ENCODE peak calls at places on chromosomes 1 and 21, in seven cellular contexts. One of them, this sample, is unnamed.

GRCh38 chr1:161702250-161702649 is 4.8 kb upstream of the FCRLA start:
- DNase-seq in activated CD8-positive, alpha-beta T cell treated with anti-CD3 and anti-CD28 coated beads for 36 hours: no peak
- DNase-seq in myocyte: no peak
- DNase-seq in amniotic stem cell: no peak
- DNase-seq in vagina: no peak
- DNase-seq in EH: no peak
- DNase-seq in HEK293T: no peak
- DNase-seq in this sample: no peak

GRCh38 chr21:15521644-15522001 is 208.2 kb upstream of the USP25 start:
- DNase-seq in activated CD8-positive, alpha-beta T cell treated with anti-CD3 and anti-CD28 coated beads for 36 hours: no peak
- DNase-seq in myocyte: no peak
- DNase-seq in amniotic stem cell: no peak
- DNase-seq in vagina: no peak
- DNase-seq in EH: no peak
- DNase-seq in HEK293T: no peak
- DNase-seq in this sample: no peak

GRCh38 chr1:45785583-45785982 is 17.8 kb upstream of the MAST2 start:
- DNase-seq in activated CD8-positive, alpha-beta T cell treated with anti-CD3 and anti-CD28 coated beads for 36 hours: peak
- DNase-seq in myocyte: no peak
- DNase-seq in amniotic stem cell: no peak
- DNase-seq in vagina: no peak
- DNase-seq in EH: no peak
- DNase-seq in HEK293T: no peak
- DNase-seq in this sample: no peak

GRCh38 chr1:162926906-162927305 is 65.9 kb upstream of the CCDC190 start:
- DNase-seq in activated CD8-positive, alpha-beta T cell treated with anti-CD3 and anti-CD28 coated beads for 36 hours: no peak
- DNase-seq in myocyte: no peak
- DNase-seq in amniotic stem cell: no peak
- DNase-seq in vagina: no peak
- DNase-seq in EH: no peak
- DNase-seq in HEK293T: no peak
- DNase-seq in this sample: no peak

GRCh38 chr1:182974792-182975191 is 21.8 kb upstream of the SHCBP1L start:
- DNase-seq in activated CD8-positive, alpha-beta T cell treated with anti-CD3 and anti-CD28 coated beads for 36 hours: no peak
- DNase-seq in myocyte: peak
- DNase-seq in amniotic stem cell: no peak
- DNase-seq in vagina: no peak
- DNase-seq in EH: peak
- DNase-seq in HEK293T: no peak
- DNase-seq in this sample: no peak

GRCh38 chr1:66542811-66543767 is 9.1 kb downstream of the SGIP1 start:
- DNase-seq in activated CD8-positive, alpha-beta T cell treated with anti-CD3 and anti-CD28 coated beads for 36 hours: no peak
- DNase-seq in myocyte: peak
- DNase-seq in amniotic stem cell: peak
- DNase-seq in vagina: no peak
- DNase-seq in EH: peak
- DNase-seq in HEK293T: peak
- DNase-seq in this sample: peak

GRCh38 chr1:168301664-168302320 is 21.1 kb downstream of the TBX19 start:
- DNase-seq in activated CD8-positive, alpha-beta T cell treated with anti-CD3 and anti-CD28 coated beads for 36 hours: no peak
- DNase-seq in myocyte: no peak
- DNase-seq in amniotic stem cell: peak
- DNase-seq in vagina: no peak
- DNase-seq in EH: peak
- DNase-seq in HEK293T: no peak
- DNase-seq in this sample: no peak

GRCh38 chr1:156627313-156627880 is 8.2 kb downstream of the HAPLN2 start:
- DNase-seq in activated CD8-positive, alpha-beta T cell treated with anti-CD3 and anti-CD28 coated beads for 36 hours: peak
- DNase-seq in myocyte: peak
- DNase-seq in amniotic stem cell: no peak
- DNase-seq in vagina: no peak
- DNase-seq in EH: peak
- DNase-seq in HEK293T: peak
- DNase-seq in this sample: no peak

GRCh38 chr1:94355485-94355980 is 62.7 kb upstream of the ABCD3 start:
- DNase-seq in activated CD8-positive, alpha-beta T cell treated with anti-CD3 and anti-CD28 coated beads for 36 hours: no peak
- DNase-seq in myocyte: no peak
- DNase-seq in amniotic stem cell: no peak
- DNase-seq in vagina: no peak
- DNase-seq in EH: no peak
- DNase-seq in HEK293T: no peak
- DNase-seq in this sample: no peak

GRCh38 chr1:203026666-203027663 is 674 bp downstream of the PPFIA4 start:
- DNase-seq in activated CD8-positive, alpha-beta T cell treated with anti-CD3 and anti-CD28 coated beads for 36 hours: no peak
- DNase-seq in myocyte: no peak
- DNase-seq in amniotic stem cell: no peak
- DNase-seq in vagina: peak
- DNase-seq in EH: no peak
- DNase-seq in HEK293T: peak
- DNase-seq in this sample: no peak

GRCh38 chr1:54227836-54228435 is 28.0 kb downstream of the MRPL37 start:
- DNase-seq in activated CD8-positive, alpha-beta T cell treated with anti-CD3 and anti-CD28 coated beads for 36 hours: no peak
- DNase-seq in myocyte: no peak
- DNase-seq in amniotic stem cell: no peak
- DNase-seq in vagina: no peak
- DNase-seq in EH: no peak
- DNase-seq in HEK293T: no peak
- DNase-seq in this sample: no peak

GRCh38 chr1:67429011-67429527 is 1.1 kb downstream of the SERBP1 start:
- DNase-seq in activated CD8-positive, alpha-beta T cell treated with anti-CD3 and anti-CD28 coated beads for 36 hours: peak
- DNase-seq in myocyte: peak
- DNase-seq in amniotic stem cell: no peak
- DNase-seq in vagina: no peak
- DNase-seq in EH: peak
- DNase-seq in HEK293T: peak
- DNase-seq in this sample: no peak